ENCODE peak calls at places on chromosomes 4 and X, in nine cellular contexts. F is ELF-1, V is left kidney, S is D341Med, W is lower leg skin, X is H7, B is heart left ventricle, G is ovary, Q is HTR-8/SVneo. I is an unnamed sample.

GRCh38 chr4:75724867-75725724 is 719 bp downstream of the USO1 start:
- DNase-seq in B (peak), Q (peak), S (peak), F (peak), V (peak), W (peak), X (peak), G (peak), I (peak)

GRCh38 chrX:44203791-44204190 is 139.7 kb downstream of the EFHC2 start:
- DNase-seq in Q (no peak), F (peak), V (no peak), G (no peak), X (no peak), S (no peak), B (no peak), W (no peak), I (no peak)

GRCh38 chrX:41300758-41301437 is 33.1 kb upstream of the DDX3X start:
- DNase-seq in G (no peak), X (no peak), F (no peak), B (no peak), S (no peak), Q (no peak), W (peak), V (no peak), I (no peak)

GRCh38 chr4:40134206-40134917 is 62.5 kb upstream of the RHOH start:
- DNase-seq in F (no peak), G (no peak), X (peak), W (no peak), Q (no peak), V (no peak), S (no peak), B (no peak), I (no peak)

GRCh38 chr4:5728451-5728850 is 17.4 kb downstream of the EVC start:
- DNase-seq in V (no peak), X (no peak), G (no peak), F (no peak), B (no peak), W (no peak), Q (no peak), S (no peak), I (no peak)

GRCh38 chr4:163484906-163485305 is 9.6 kb upstream of the TMA16 start:
- DNase-seq in B (peak), S (peak), F (peak), X (peak), G (peak), Q (no peak), V (peak), W (no peak), I (peak)

GRCh38 chrX:12463873-12464272 is 325.6 kb downstream of the FRMPD4 start:
- DNase-seq in V (no peak), S (no peak), F (no peak), W (no peak), X (no peak), B (no peak), Q (no peak), G (no peak), I (no peak)

GRCh38 chr4:156560701-156561100 is 410.9 kb downstream of the PDGFC start:
- DNase-seq in S (no peak), W (no peak), V (no peak), X (no peak), G (no peak), F (no peak), B (no peak), Q (no peak), I (no peak)

GRCh38 chr4:81040175-81040659 is 9.7 kb downstream of the BMP3 start:
- DNase-seq in V (peak), G (no peak), X (peak), F (peak), B (no peak), S (peak), Q (no peak), W (no peak), I (no peak)

GRCh38 chr4:172983014-172983413 is 185.6 kb upstream of the GALNT7 start:
- DNase-seq in F (no peak), X (no peak), Q (no peak), V (no peak), S (no peak), W (peak), G (no peak), B (no peak), I (no peak)

GRCh38 chr4:184253072-184253420 is 35.4 kb upstream of the ENPP6 start:
- DNase-seq in S (no peak), F (no peak), V (no peak), B (no peak), X (no peak), Q (no peak), W (no peak), G (no peak), I (no peak)

GRCh38 chr4:11505225-11505971 is 76.7 kb upstream of the HS3ST1 start:
- DNase-seq in W (no peak), B (no peak), X (no peak), F (no peak), S (no peak), G (no peak), Q (no peak), V (no peak), I (no peak)

GRCh38 chr4:40402556-40402955 is 67.4 kb downstream of the CHRNA9 start:
- DNase-seq in Q (no peak), S (no peak), G (no peak), W (no peak), F (no peak), X (no peak), V (no peak), B (no peak), I (no peak)

GRCh38 chr4:37873383-37873782 is 17.5 kb upstream of the TBC1D1 start:
- DNase-seq in V (no peak), S (no peak), G (no peak), Q (no peak), W (no peak), B (no peak), F (no peak), X (no peak), I (no peak)

GRCh38 chrX:22278375-22278774 is 5.7 kb downstream of the CBLL2 start:
- DNase-seq in B (no peak), W (no peak), G (no peak), V (no peak), S (peak), X (peak), F (peak), Q (peak), I (no peak)

GRCh38 chrX:150935466-150935865 is 37.0 kb upstream of the CD99L2 start:
- DNase-seq in W (no peak), V (no peak), B (no peak), Q (no peak), S (no peak), X (no peak), G (no peak), F (no peak), I (no peak)

GRCh38 chr4:53780736-53781400 is 189.6 kb upstream of the LNX1 start:
- DNase-seq in F (no peak), X (no peak), G (no peak), S (no peak), B (no peak), Q (no peak), V (no peak), W (no peak), I (no peak)

GRCh38 chrX:50067435-50068292 is 133.1 kb downstream of the AKAP4 start:
- DNase-seq in X (peak), S (peak), V (peak), B (no peak), F (peak), Q (no peak), W (no peak), G (no peak), I (no peak)

GRCh38 chr4:55820260-55820659 is 670 bp downstream of the EXOC1L start:
- DNase-seq in B (no peak), G (no peak), V (no peak), W (no peak), Q (no peak), S (no peak), X (no peak), F (no peak), I (no peak)

GRCh38 chr4:26081795-26082498 is 167.9 kb downstream of the SMIM20 start:
- DNase-seq in X (peak), W (no peak), Q (peak), S (peak), F (peak), V (peak), B (no peak), G (no peak), I (no peak)

GRCh38 chr4:80010316-80010715 is 62.7 kb downstream of the ANTXR2 start:
- DNase-seq in W (no peak), S (no peak), G (no peak), X (no peak), B (no peak), Q (no peak), F (no peak), V (no peak), I (no peak)

GRCh38 chrX:56797966-56798711 is 69.1 kb downstream of the NBDY start:
- DNase-seq in W (no peak), Q (no peak), B (no peak), F (no peak), G (no peak), V (no peak), X (peak), S (no peak), I (no peak)

I was measured in stimulated activated CD8-positive, alpha-beta memory T cell treated with anti-CD3 and anti-CD28 coated beads, Interleukin-12 subunit alpha, Interleukin-12 subunit beta, amount 100 ng/mL, for 1 hour.